ENCODE peak calls at places on chromosomes 13 and 19, in seven cellular contexts. V, J, Q, I, T, S and C are unnamed samples.

GRCh38 chr19:44847144-44848035 is 1.3 kb downstream of the NECTIN2 start:
- DNase-seq in J (no peak), S (no peak), Q (no peak), T (no peak), V (no peak), I (no peak), C (no peak)

GRCh38 chr13:51221674-51222509 is at the start of gene FAM124A:
- DNase-seq in S (no peak), I (no peak), V (peak; percentile 58), T (no peak), J (peak; percentile 39), Q (no peak), C (peak; percentile 65)

GRCh38 chr19:5774921-5775320 is 9.6 kb downstream of the PRR22 start:
- DNase-seq in Q (no peak), T (no peak), J (no peak), S (no peak), V (no peak), I (no peak), C (no peak)

GRCh38 chr19:53019684-53020083 is 6.0 kb downstream of the ERVV-1 start:
- DNase-seq in T (no peak), J (no peak), I (no peak), S (no peak), V (no peak), Q (no peak), C (no peak)

GRCh38 chr13:101115762-101116161 is 300.5 kb downstream of the NALCN start:
- DNase-seq in V (no peak), T (no peak), J (no peak), I (no peak), S (no peak), Q (no peak), C (no peak)

GRCh38 chr19:48795855-48796142 is 15.0 kb downstream of the BCAT2 start:
- DNase-seq in Q (no peak), I (no peak), S (no peak), V (no peak), T (no peak), J (no peak), C (no peak)

GRCh38 chr19:52494518-52494917 is 33.0 kb upstream of the ZNF808 start:
- DNase-seq in Q (no peak), T (no peak), V (no peak), J (no peak), I (no peak), S (no peak), C (no peak)

GRCh38 chr19:41223431-41224234 is 4.6 kb downstream of the AXL start:
- DNase-seq in T (no peak), S (peak; percentile 83), Q (no peak), J (no peak), I (no peak), V (no peak), C (no peak)

GRCh38 chr19:16814526-16815100 is 14.6 kb upstream of the SIN3B start:
- DNase-seq in V (no peak), J (no peak), Q (no peak), S (no peak), I (no peak), T (no peak), C (no peak)

GRCh38 chr19:40223135-40223822 is 3.2 kb downstream of the CCNP start:
- DNase-seq in J (no peak), Q (no peak), V (no peak), T (no peak), I (no peak), S (no peak), C (no peak)

GRCh38 chr19:870963-871401 is 11.5 kb downstream of the CFD start:
- DNase-seq in Q (no peak), I (no peak), J (no peak), T (no peak), V (no peak), S (no peak), C (no peak)

GRCh38 chr19:18967358-18968146 is 26.5 kb upstream of the HOMER3 start:
- DNase-seq in Q (no peak), I (no peak), T (no peak), J (no peak), S (no peak), V (no peak), C (peak; percentile 16)

GRCh38 chr13:89199138-89199537 is 1528.0 kb downstream of the SLITRK5 start:
- DNase-seq in S (no peak), I (no peak), T (no peak), Q (no peak), J (no peak), V (no peak), C (no peak)

GRCh38 chr13:87274209-87274819 is 396.9 kb upstream of the SLITRK5 start:
- DNase-seq in V (no peak), J (no peak), T (no peak), Q (no peak), I (no peak), S (no peak), C (no peak)

GRCh38 chr13:20193924-20194631 is 1.3 kb upstream of the GJB2 start:
- DNase-seq in Q (no peak), T (no peak), I (no peak), S (no peak), J (peak; percentile 11), V (no peak), C (no peak)